ENCODE peak calls at places on chromosomes 16 and 17, in four cellular contexts. One of them, this sample, is unnamed.

GRCh38 chr16:81489547-81490267 is 45.1 kb downstream of the CMIP start:
- DNase-seq in retinal pigment epithelial cell: no peak
- DNase-seq in WTC11: no peak
- DNase-seq in BJ: no peak
- DNase-seq in this sample: no peak

GRCh38 chr16:15032547-15033308 is 23.1 kb downstream of the NTAN1 start:
- DNase-seq in retinal pigment epithelial cell: no peak
- DNase-seq in BJ: no peak
- DNase-seq in WTC11: no peak
- DNase-seq in this sample: no peak

GRCh38 chr16:10828851-10829331 is 10.3 kb upstream of the TVP23A start:
- DNase-seq in BJ: peak; percentile 30
- DNase-seq in retinal pigment epithelial cell: peak; percentile 80
- DNase-seq in WTC11: no peak
- DNase-seq in this sample: no peak

GRCh38 chr17:12673788-12674187 is 8.1 kb downstream of the MYOCD start:
- DNase-seq in WTC11: no peak
- DNase-seq in retinal pigment epithelial cell: no peak
- DNase-seq in BJ: no peak
- DNase-seq in this sample: no peak

GRCh38 chr17:80307994-80308671 is 47.5 kb downstream of the RNF213 start:
- DNase-seq in WTC11: no peak
- DNase-seq in BJ: no peak
- DNase-seq in retinal pigment epithelial cell: no peak
- DNase-seq in this sample: no peak

GRCh38 chr16:22073350-22073749 is 19.0 kb upstream of the VWA3A start:
- DNase-seq in BJ: no peak
- DNase-seq in retinal pigment epithelial cell: no peak
- DNase-seq in WTC11: no peak
- DNase-seq in this sample: no peak

GRCh38 chr17:9004132-9004960 is 17.0 kb upstream of the NTN1 start:
- DNase-seq in WTC11: peak; percentile 52
- DNase-seq in BJ: no peak
- DNase-seq in retinal pigment epithelial cell: no peak
- DNase-seq in this sample: peak; percentile 23

GRCh38 chr17:54754560-54754959 is 146.1 kb upstream of the TOM1L1 start:
- DNase-seq in BJ: no peak
- DNase-seq in WTC11: peak; percentile 48
- DNase-seq in retinal pigment epithelial cell: no peak
- DNase-seq in this sample: peak; percentile 30

GRCh38 chr16:12186774-12187335 is 210.3 kb downstream of the SNX29 start:
- DNase-seq in WTC11: no peak
- DNase-seq in BJ: no peak
- DNase-seq in retinal pigment epithelial cell: no peak
- DNase-seq in this sample: no peak

GRCh38 chr17:66337268-66337667 is 34.9 kb downstream of the PRKCA start:
- DNase-seq in BJ: no peak
- DNase-seq in retinal pigment epithelial cell: no peak
- DNase-seq in WTC11: no peak
- DNase-seq in this sample: no peak

GRCh38 chr17:32755045-32755805 is 121.7 kb downstream of the MYO1D start:
- DNase-seq in BJ: peak; percentile 27
- DNase-seq in retinal pigment epithelial cell: peak; percentile 43
- DNase-seq in WTC11: no peak
- DNase-seq in this sample: no peak

GRCh38 chr17:45008191-45008590 is 40.1 kb upstream of the C1QL1 start:
- DNase-seq in BJ: no peak
- DNase-seq in retinal pigment epithelial cell: no peak
- DNase-seq in WTC11: no peak
- DNase-seq in this sample: no peak

GRCh38 chr16:81810361-81810760 is 31.3 kb downstream of the PLCG2 start:
- DNase-seq in WTC11: no peak
- DNase-seq in BJ: no peak
- DNase-seq in retinal pigment epithelial cell: no peak
- DNase-seq in this sample: no peak

GRCh38 chr17:83193336-83194188 is 114.2 kb downstream of the METRNL start:
- DNase-seq in BJ: no peak
- DNase-seq in retinal pigment epithelial cell: no peak
- DNase-seq in WTC11: peak; percentile 2
- DNase-seq in this sample: no peak

GRCh38 chr16:84789431-84789830 is 30.4 kb upstream of the CRISPLD2 start:
- DNase-seq in WTC11: no peak
- DNase-seq in BJ: no peak
- DNase-seq in retinal pigment epithelial cell: no peak
- DNase-seq in this sample: no peak

GRCh38 chr16:80283450-80284392 is 257.1 kb upstream of the DYNLRB2 start:
- DNase-seq in WTC11: no peak
- DNase-seq in BJ: no peak
- DNase-seq in retinal pigment epithelial cell: no peak
- DNase-seq in this sample: no peak

GRCh38 chr17:75475144-75475835 is 18.9 kb downstream of the TMEM94 start:
- DNase-seq in BJ: no peak
- DNase-seq in WTC11: no peak
- DNase-seq in retinal pigment epithelial cell: no peak
- DNase-seq in this sample: no peak

GRCh38 chr16:83983491-83983890 is 15.4 kb downstream of the NECAB2 start:
- DNase-seq in BJ: no peak
- DNase-seq in retinal pigment epithelial cell: no peak
- DNase-seq in WTC11: no peak
- DNase-seq in this sample: no peak

GRCh38 chr16:25575363-25575762 is 116.4 kb upstream of the HS3ST4 start:
- DNase-seq in retinal pigment epithelial cell: no peak
- DNase-seq in BJ: no peak
- DNase-seq in WTC11: peak; percentile 31
- DNase-seq in this sample: no peak

GRCh38 chr17:49939318-49939717 is 29.7 kb upstream of the DLX4 start:
- DNase-seq in WTC11: no peak
- DNase-seq in retinal pigment epithelial cell: no peak
- DNase-seq in BJ: no peak
- DNase-seq in this sample: no peak

GRCh38 chr16:14494396-14494795 is 135.7 kb downstream of the PARN start:
- DNase-seq in BJ: no peak
- DNase-seq in WTC11: no peak
- DNase-seq in retinal pigment epithelial cell: no peak
- DNase-seq in this sample: no peak

GRCh38 chr17:55320594-55321506 is 56.1 kb downstream of the HLF start:
- DNase-seq in retinal pigment epithelial cell: no peak
- DNase-seq in WTC11: no peak
- DNase-seq in BJ: no peak
- DNase-seq in this sample: no peak

GRCh38 chr17:15258113-15258512 is 7.0 kb downstream of the PMP22 start:
- DNase-seq in WTC11: no peak
- DNase-seq in BJ: no peak
- DNase-seq in retinal pigment epithelial cell: no peak
- DNase-seq in this sample: no peak

GRCh38 chr17:15261063-15261817 is 3.9 kb downstream of the PMP22 start:
- DNase-seq in retinal pigment epithelial cell: no peak
- DNase-seq in WTC11: peak; percentile 64
- DNase-seq in BJ: no peak
- DNase-seq in this sample: peak; percentile 66

GRCh38 chr17:15257316-15257925 is 7.7 kb downstream of the PMP22 start:
- DNase-seq in WTC11: peak; percentile 78
- DNase-seq in BJ: peak; percentile 44
- DNase-seq in retinal pigment epithelial cell: peak; percentile 66
- DNase-seq in this sample: peak; percentile 70

GRCh38 chr17:15260376-15261062 is 4.6 kb downstream of the PMP22 start:
- DNase-seq in retinal pigment epithelial cell: no peak
- DNase-seq in BJ: peak; percentile 45
- DNase-seq in WTC11: peak; percentile 84
- DNase-seq in this sample: peak; percentile 95

GRCh38 chr17:15255713-15256454 is 9.2 kb downstream of the PMP22 start:
- DNase-seq in retinal pigment epithelial cell: no peak
- DNase-seq in WTC11: no peak
- DNase-seq in BJ: no peak
- DNase-seq in this sample: no peak
- TF ChIP-seq CTCF in retinal pigment epithelial cell: no peak
- TF ChIP-seq CTCF in WTC11: no peak
- TF ChIP-seq CTCF in BJ: no peak
- TF ChIP-seq CTCF in this sample: no peak

GRCh38 chr17:40326014-40326831 is 17.2 kb downstream of the RARA start:
- DNase-seq in retinal pigment epithelial cell: no peak
- DNase-seq in WTC11: no peak
- DNase-seq in BJ: no peak
- DNase-seq in this sample: no peak

GRCh38 chr17:40326832-40327199 is 17.8 kb downstream of the RARA start:
- DNase-seq in WTC11: no peak
- DNase-seq in retinal pigment epithelial cell: no peak
- DNase-seq in BJ: no peak
- DNase-seq in this sample: no peak

GRCh38 chr17:40328386-40328766 is 19.4 kb downstream of the RARA start:
- DNase-seq in WTC11: no peak
- DNase-seq in retinal pigment epithelial cell: no peak
- DNase-seq in BJ: no peak
- DNase-seq in this sample: no peak

GRCh38 chr17:40327735-40328385 is 18.9 kb downstream of the RARA start:
- DNase-seq in retinal pigment epithelial cell: no peak
- DNase-seq in WTC11: no peak
- DNase-seq in BJ: no peak
- DNase-seq in this sample: no peak

GRCh38 chr17:40327244-40327666 is 18.3 kb downstream of the RARA start:
- DNase-seq in WTC11: no peak
- DNase-seq in retinal pigment epithelial cell: no peak
- DNase-seq in BJ: no peak
- DNase-seq in this sample: no peak
- TF ChIP-seq CTCF in WTC11: no peak
- TF ChIP-seq CTCF in retinal pigment epithelial cell: no peak
- TF ChIP-seq CTCF in BJ: no peak
- TF ChIP-seq CTCF in this sample: no peak

DNA sequence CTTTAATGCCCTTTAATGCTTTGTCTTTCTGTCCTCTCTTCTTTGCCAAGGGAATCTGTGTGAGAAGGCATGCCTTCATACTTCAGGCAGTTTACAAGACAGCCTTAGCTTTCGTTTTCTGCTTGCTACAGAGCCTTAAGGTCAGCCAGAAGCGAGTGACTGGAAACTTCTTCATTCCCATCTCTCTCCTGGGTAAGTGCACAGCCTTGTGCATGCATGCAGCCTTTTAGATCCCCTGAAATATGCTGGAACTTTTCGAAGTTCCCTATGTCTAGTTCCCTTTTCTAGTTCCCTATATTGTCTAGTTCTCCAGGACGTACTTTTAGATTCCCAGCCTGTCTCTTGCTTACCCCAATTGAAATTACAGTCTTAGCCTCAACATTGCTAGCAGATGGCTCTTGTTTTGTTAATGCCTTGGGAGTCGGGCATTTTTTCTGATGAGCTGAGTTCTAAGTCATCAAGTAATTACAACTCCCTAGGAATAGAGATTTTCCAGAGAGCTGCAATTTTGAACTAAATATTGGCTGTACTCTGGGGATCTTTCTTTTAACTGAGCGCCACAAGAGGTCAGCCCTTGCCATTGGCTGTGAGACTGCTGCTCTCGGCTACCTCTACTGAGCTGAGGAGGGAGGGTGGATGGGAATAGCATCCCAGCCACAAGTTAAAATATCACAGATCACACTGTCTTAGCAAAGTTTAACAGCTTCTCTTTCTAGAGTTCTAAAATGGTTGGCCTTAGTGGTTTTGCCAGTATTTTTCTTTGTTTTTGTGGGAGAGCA is 22.7 kb upstream of the PPM1D start:
- DNase-seq in BJ: no peak
- DNase-seq in retinal pigment epithelial cell: no peak
- DNase-seq in WTC11: no peak
- DNase-seq in this sample: no peak
- TF ChIP-seq CTCF in BJ: no peak
- TF ChIP-seq CTCF in retinal pigment epithelial cell: no peak
- TF ChIP-seq CTCF in WTC11: no peak
- TF ChIP-seq CTCF in this sample: no peak

DNA sequence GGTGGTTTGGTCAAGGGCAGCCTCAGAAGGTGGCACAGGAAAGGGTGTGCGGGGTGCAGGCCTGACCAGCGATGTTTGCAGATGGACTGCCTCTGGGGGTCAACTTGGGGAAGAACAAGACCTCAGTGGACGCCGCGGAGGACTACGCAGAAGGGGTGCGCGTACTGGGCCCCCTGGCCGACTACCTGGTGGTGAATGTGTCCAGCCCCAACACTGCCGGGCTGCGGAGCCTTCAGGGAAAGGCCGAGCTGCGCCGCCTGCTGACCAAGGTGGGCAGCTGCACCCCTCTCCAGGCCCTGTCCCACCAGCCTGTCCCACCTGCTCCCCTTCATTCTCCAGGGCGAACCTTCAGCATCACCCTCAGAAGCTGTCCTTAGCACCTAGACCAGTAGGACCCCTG is 12.5 kb downstream of the DHODH start:
- DNase-seq in BJ: no peak
- DNase-seq in retinal pigment epithelial cell: no peak
- DNase-seq in WTC11: peak; percentile 80
- DNase-seq in this sample: peak; percentile 68
- TF ChIP-seq CTCF in BJ: peak; percentile 46
- TF ChIP-seq CTCF in retinal pigment epithelial cell: peak; percentile 51
- TF ChIP-seq CTCF in WTC11: peak; percentile 86
- TF ChIP-seq CTCF in this sample: peak; percentile 74